ENCODE peak calls at places on chromosomes 11 and 22, in seven cellular contexts. S is 8988T, F is HT1080, Y is GM13976, H is AG09319, P is MM.1S, K is T47D. C is an unnamed sample.

GRCh38 chr11:117824571-117825537 is at the start of gene FXYD2:
- DNase-seq in F (no peak), H (no peak), P (no peak), K (no peak), S (no peak), Y (no peak), C (no peak)

GRCh38 chr11:69213964-69214363 is 58.2 kb downstream of the SMIM38 start:
- DNase-seq in P (no peak), F (no peak), K (no peak), S (no peak), H (no peak), Y (no peak), C (no peak)

GRCh38 chr22:38941488-38941987 is 15.9 kb upstream of the APOBEC3A start:
- DNase-seq in P (peak), K (no peak), Y (peak), F (no peak), S (no peak), H (no peak), C (no peak)

GRCh38 chr11:1701041-1701807 is 4.2 kb downstream of the KRTAP5-6 start:
- DNase-seq in H (no peak), P (no peak), F (no peak), K (peak), S (no peak), Y (no peak), C (no peak)

GRCh38 chr11:110317516-110317932 is 21.1 kb upstream of the RDX start:
- DNase-seq in P (no peak), F (peak), H (no peak), S (no peak), Y (no peak), K (no peak), C (no peak)

GRCh38 chr11:65355013-65355775 is 643 bp downstream of the TIGD3 start:
- DNase-seq in K (peak), S (peak), F (no peak), P (peak), Y (peak), H (no peak), C (no peak)

GRCh38 chr22:44952863-44953790 is 56.7 kb downstream of the PHF21B start:
- DNase-seq in F (no peak), P (no peak), H (no peak), K (no peak), S (no peak), Y (no peak), C (no peak)

GRCh38 chr22:47734511-47734910 is 972.1 kb downstream of the TBC1D22A start:
- DNase-seq in Y (no peak), F (no peak), S (no peak), P (no peak), K (no peak), H (no peak), C (no peak)

GRCh38 chr11:35615911-35616900 is 2.1 kb upstream of the FJX1 start:
- DNase-seq in Y (peak), P (peak), H (no peak), F (peak), S (peak), K (peak), C (no peak)

GRCh38 chr11:120141144-120142071 is 3.5 kb upstream of the TRIM29 start:
- DNase-seq in K (no peak), F (no peak), H (no peak), Y (peak), S (no peak), P (no peak), C (no peak)

GRCh38 chr22:38135133-38135706 is 24.7 kb upstream of the BAIAP2L2 start:
- DNase-seq in H (peak), Y (no peak), K (peak), P (no peak), S (no peak), F (peak), C (peak)

GRCh38 chr11:2685566-2686359 is 14.0 kb downstream of the KCNQ1OT1 start:
- DNase-seq in Y (no peak), F (no peak), P (no peak), H (no peak), K (no peak), S (no peak), C (no peak)

GRCh38 chr22:24954114-24954463 is 1.6 kb downstream of the KIAA1671 start:
- DNase-seq in H (no peak), F (no peak), K (no peak), Y (no peak), P (no peak), S (no peak), C (no peak)

GRCh38 chr22:36781656-36782627 is 6.0 kb upstream of the IFT27 start:
- DNase-seq in P (peak), K (peak), H (peak), F (peak), S (peak), Y (peak), C (no peak)

GRCh38 chr11:61567286-61568061 is 13.4 kb downstream of the SYT7 start:
- DNase-seq in K (peak), S (peak), Y (peak), H (peak), P (peak), F (peak), C (no peak)

GRCh38 chr22:49086181-49086580 is 741.5 kb downstream of the BRD1 start:
- DNase-seq in H (no peak), S (no peak), Y (no peak), F (no peak), P (no peak), K (no peak), C (no peak)

GRCh38 chr22:19239464-19239863 is 52.1 kb downstream of the CLTCL1 start:
- DNase-seq in Y (no peak), H (no peak), K (no peak), S (no peak), P (no peak), F (no peak), C (no peak)

GRCh38 chr11:94511932-94512781 is at the start of gene C11orf97:
- DNase-seq in S (peak), Y (peak), F (no peak), H (no peak), P (peak), K (peak), C (no peak)

GRCh38 chr11:12270215-12270797 is 107.1 kb upstream of the PARVA start:
- DNase-seq in P (no peak), K (no peak), F (no peak), H (no peak), Y (no peak), S (no peak), C (no peak)